ENCODE peak calls at places on chromosomes 5 and 9, in five cellular contexts. A, K, I, Z and O are unnamed samples.

GRCh38 chr5:7017004-7017770 is 304.0 kb downstream of the TENT4A start:
- DNase-seq in I (no peak), Z (no peak), K (no peak), A (no peak), O (no peak)

GRCh38 chr5:77777911-77778310 is 1.8 kb upstream of the TBCA start:
- DNase-seq in A (no peak), Z (no peak), K (no peak), I (no peak), O (no peak)

GRCh38 chr5:134647750-134648424 is 698 bp upstream of the SEC24A start:
- DNase-seq in A (peak), K (no peak), Z (peak), I (peak), O (no peak)

GRCh38 chr9:71793386-71794105 is 25.2 kb upstream of the CEMIP2 start:
- DNase-seq in A (peak), Z (peak), K (no peak), I (peak), O (peak)

GRCh38 chr9:75960561-75960960 is 70.1 kb downstream of the PCSK5 start:
- DNase-seq in K (no peak), A (no peak), Z (no peak), I (no peak), O (no peak)

GRCh38 chr5:98713027-98713426 is 60.4 kb upstream of the RGMB start:
- DNase-seq in A (peak), Z (peak), K (no peak), I (peak), O (no peak)

GRCh38 chr9:137383453-137384115 is 39.4 kb downstream of the EXD3 start:
- DNase-seq in I (no peak), K (no peak), Z (no peak), A (no peak), O (peak)

GRCh38 chr9:6630502-6631206 is 14.9 kb downstream of the GLDC start:
- DNase-seq in K (no peak), Z (no peak), A (no peak), I (no peak), O (peak)

GRCh38 chr9:89277454-89277853 is 33.5 kb upstream of the CKS2 start:
- DNase-seq in K (no peak), A (peak), I (peak), Z (peak), O (no peak)

GRCh38 chr5:90134892-90135291 is 274.7 kb downstream of the CETN3 start:
- DNase-seq in I (peak), K (no peak), Z (peak), A (peak), O (no peak)

GRCh38 chr5:135644816-135645215 is 66.0 kb upstream of the CXCL14 start:
- DNase-seq in K (no peak), Z (no peak), A (no peak), I (no peak), O (no peak)

GRCh38 chr5:458547-459353 is 15.8 kb downstream of the EXOC3 start:
- DNase-seq in I (peak), A (peak), Z (peak), K (peak), O (no peak)

GRCh38 chr5:15575566-15576195 is 75.7 kb downstream of the FBXL7 start:
- DNase-seq in A (peak), I (peak), K (no peak), Z (no peak), O (no peak)

GRCh38 chr5:77972545-77973252 is 196.6 kb upstream of the TBCA start:
- DNase-seq in Z (no peak), K (no peak), A (peak), I (no peak), O (peak)

GRCh38 chr5:761206-761771 is 23.2 kb downstream of the ZDHHC11B start:
- DNase-seq in A (no peak), I (no peak), Z (no peak), K (no peak), O (no peak)

GRCh38 chr5:111197523-111197922 is 26.7 kb upstream of the CAMK4 start:
- DNase-seq in I (no peak), Z (no peak), K (no peak), A (peak), O (peak)

GRCh38 chr9:131402738-131403492 is 9.0 kb downstream of the PRRC2B start:
- DNase-seq in K (no peak), A (peak), I (peak), Z (peak), O (peak)

GRCh38 chr5:17224858-17225436 is 7.5 kb downstream of the BASP1 start:
- DNase-seq in A (peak), K (no peak), Z (peak), I (peak), O (no peak)

GRCh38 chr9:18457498-18457897 is 16.5 kb upstream of the ADAMTSL1 start:
- DNase-seq in I (peak), A (peak), Z (no peak), K (no peak), O (no peak)

GRCh38 chr9:93860694-93861658 is 94.2 kb downstream of the BARX1 start:
- DNase-seq in A (no peak), K (no peak), I (no peak), Z (no peak), O (no peak)

GRCh38 chr5:181114844-181115778 is 15.9 kb downstream of the OR2V1 start:
- DNase-seq in Z (peak), I (peak), A (peak), K (no peak), O (peak)

GRCh38 chr5:160835376-160835775 is 16.6 kb downstream of the ATP10B start:
- DNase-seq in Z (no peak), I (no peak), K (no peak), A (no peak), O (no peak)

GRCh38 chr9:136399176-136400037 is 563 bp downstream of the SNAPC4 start:
- DNase-seq in A (peak), I (no peak), K (no peak), Z (no peak), O (peak)

GRCh38 chr5:6632324-6632930 is 417 bp downstream of the NSUN2 start:
- DNase-seq in A (peak), K (no peak), I (no peak), Z (no peak), O (no peak)

GRCh38 chr5:134224905-134225779 is 731 bp downstream of the PPP2CA start:
- DNase-seq in Z (peak), I (peak), A (peak), K (no peak), O (peak)

GRCh38 chr5:149007174-149007573 is 55.7 kb downstream of the SH3TC2 start:
- DNase-seq in I (peak), Z (peak), A (peak), K (no peak), O (no peak)

GRCh38 chr9:26148128-26148527 is 469.9 kb upstream of the TUSC1 start:
- DNase-seq in I (no peak), A (no peak), K (no peak), Z (no peak), O (no peak)

GRCh38 chr5:66511491-66511890 is 84.7 kb upstream of the MAST4 start:
- DNase-seq in K (peak), I (no peak), Z (peak), A (peak), O (no peak)

GRCh38 chr5:139638736-139639618 is 9.2 kb upstream of the CXXC5 start:
- DNase-seq in K (no peak), A (no peak), Z (no peak), I (no peak), O (peak)
- H3K4me2 ChIP-seq in K (no peak), A (peak), Z (peak), I (no peak), O (peak)

GRCh38 chr5:55620781-55621180 is 86.0 kb upstream of the PLPP1 start:
- DNase-seq in K (no peak), Z (no peak), A (no peak), I (no peak), O (no peak)
- H3K4me2 ChIP-seq in K (no peak), Z (no peak), A (no peak), I (no peak), O (no peak)

GRCh38 chr5:37770791-37771190 is 69.0 kb downstream of the GDNF start:
- DNase-seq in Z (peak), I (peak), A (peak), K (no peak), O (no peak)
- H3K4me2 ChIP-seq in Z (peak), I (peak), A (peak), K (peak), O (no peak)

GRCh38 chr9:130143974-130144373 is 28.2 kb upstream of the NCS1 start:
- DNase-seq in I (peak), K (no peak), Z (peak), A (peak), O (peak)
- H3K4me2 ChIP-seq in I (no peak), K (peak), Z (peak), A (peak), O (no peak)

GRCh38 chr5:128015978-128016377 is 67.6 kb upstream of the SLC12A2 start:
- DNase-seq in A (peak), I (peak), Z (no peak), K (no peak), O (no peak)
- H3K4me2 ChIP-seq in A (no peak), I (no peak), Z (no peak), K (no peak), O (no peak)